ENCODE peak calls at places on chromosomes 2 and 18, in five cellular contexts. S, P, B, O and I are unnamed samples.
A peak's percentile ranks its signal among the peaks of the same experiment; 100 is the strongest.

GRCh38 chr2:43340945-43341356 is 114.5 kb upstream of the ZFP36L2 start:
- DNase-seq in B (no peak), P (peak; percentile 76), O (no peak), S (no peak), I (no peak)

GRCh38 chr2:55099493-55099877 is 49.2 kb upstream of the RTN4 start:
- DNase-seq in P (no peak), O (no peak), B (no peak), S (no peak), I (no peak)

GRCh38 chr2:66667288-66667780 is 232.4 kb downstream of the MEIS1 start:
- DNase-seq in S (no peak), B (no peak), P (no peak), O (no peak), I (no peak)

GRCh38 chr2:167275066-167275465 is 386.8 kb downstream of the XIRP2 start:
- DNase-seq in S (no peak), P (no peak), B (no peak), O (no peak), I (no peak)

GRCh38 chr2:10028407-10028987 is 14.9 kb upstream of the KLF11 start:
- DNase-seq in B (no peak), S (no peak), O (no peak), P (no peak), I (no peak)

GRCh38 chr2:26001743-26002341 is 19.5 kb upstream of the KIF3C start:
- DNase-seq in P (peak; percentile 43), B (no peak), O (no peak), S (no peak), I (no peak)

GRCh38 chr2:163734911-163735691 is 707 bp downstream of the FIGN start:
- DNase-seq in S (no peak), P (peak; percentile 52), B (no peak), O (no peak), I (peak; percentile 28)

GRCh38 chr2:167932123-167932693 is 315.2 kb downstream of the STK39 start:
- DNase-seq in B (no peak), O (no peak), P (no peak), S (no peak), I (no peak)

GRCh38 chr2:9347411-9347853 is 75.9 kb downstream of the ITGB1BP1 start:
- DNase-seq in S (peak; percentile 79), O (no peak), B (no peak), P (no peak), I (no peak)

GRCh38 chr18:285817-286216 is 18.0 kb upstream of the THOC1 start:
- DNase-seq in B (no peak), P (no peak), O (no peak), S (no peak), I (no peak)

GRCh38 chr2:211724933-211725332 is 813.7 kb downstream of the ERBB4 start:
- DNase-seq in B (no peak), P (no peak), O (no peak), S (no peak), I (no peak)

GRCh38 chr2:38997784-38998183 is 108.1 kb downstream of the ARHGEF33 start:
- DNase-seq in B (no peak), S (peak; percentile 81), O (no peak), P (peak; percentile 90), I (no peak)

GRCh38 chr18:63969965-63970802 is at the start of gene SERPINB8:
- DNase-seq in P (peak; percentile 97), O (peak; percentile 66), S (peak; percentile 81), B (peak; percentile 98), I (peak; percentile 15)